ENCODE peak calls at places on chromosomes 4 and X, in four cellular contexts. C is transverse colon, K is Peyer's patch, W is uterus. F is an unnamed sample.
A peak's percentile ranks its signal among the peaks of the same experiment; 100 is the strongest.

GRCh38 chr4:185920171-185920570 is 108.2 kb upstream of the SORBS2 start:
- DNase-seq in W (no peak), C (no peak), K (no peak), F (no peak)

GRCh38 chrX:101051549-101052302 is at the start of gene TRMT2B:
- DNase-seq in W (peak; percentile 81), K (peak; percentile 88), C (peak; percentile 87), F (peak; percentile 88)

GRCh38 chr4:56464581-56464980 is 2.8 kb upstream of the SRP72 start:
- DNase-seq in W (no peak), C (no peak), K (no peak), F (no peak)

GRCh38 chr4:5750052-5750950 is 39.3 kb downstream of the EVC start:
- DNase-seq in W (no peak), K (no peak), C (no peak), F (no peak)

GRCh38 chr4:5452156-5452555 is 256.2 kb downstream of the EVC2 start:
- DNase-seq in K (no peak), W (no peak), C (no peak), F (no peak)

GRCh38 chrX:38052096-38052495 is 45.7 kb downstream of the SYTL5 start:
- DNase-seq in K (no peak), W (no peak), C (no peak), F (no peak)

GRCh38 chrX:11423362-11423818 is 130.2 kb downstream of the AMELX start:
- DNase-seq in W (no peak), K (peak; percentile 22), C (peak; percentile 35), F (peak; percentile 34)

GRCh38 chrX:39815621-39816020 is 282.1 kb downstream of the BCOR start:
- DNase-seq in C (no peak), K (no peak), W (no peak), F (no peak)

GRCh38 chr4:140123666-140124377 is 30.2 kb downstream of the MAML3 start:
- DNase-seq in W (no peak), C (no peak), K (no peak), F (no peak)

GRCh38 chrX:46626566-46626965 is 53.0 kb downstream of the CHST7 start:
- DNase-seq in W (no peak), C (no peak), K (peak; percentile 22), F (no peak)

GRCh38 chr4:87216469-87216868 is 3.9 kb downstream of the KLHL8 start:
- DNase-seq in K (no peak), W (no peak), C (no peak), F (no peak)

GRCh38 chr4:110589297-110589696 is 33.6 kb downstream of the PITX2 start:
- DNase-seq in C (no peak), K (no peak), W (no peak), F (no peak)

GRCh38 chrX:74493806-74494205 is 72.5 kb downstream of the SLC16A2 start:
- DNase-seq in C (no peak), K (no peak), W (no peak), F (no peak)

GRCh38 chrX:10656214-10656613 is 35.8 kb upstream of the MID1 start:
- DNase-seq in K (no peak), W (no peak), C (no peak), F (no peak)

GRCh38 chrX:21800344-21800770 is 39.1 kb upstream of the MBTPS2 start:
- DNase-seq in C (no peak), W (no peak), K (no peak), F (no peak)

GRCh38 chr4:10184051-10184450 is 67.5 kb upstream of the WDR1 start:
- DNase-seq in C (no peak), K (no peak), W (no peak), F (no peak)

GRCh38 chr4:5212255-5213032 is 161.2 kb downstream of the STK32B start:
- DNase-seq in K (no peak), W (no peak), C (no peak), F (no peak)

GRCh38 chrX:11103006-11103405 is 8.1 kb upstream of the HCCS start:
- DNase-seq in C (no peak), K (no peak), W (no peak), F (no peak)

GRCh38 chr4:123673971-123674370 is 277.4 kb downstream of the SPRY1 start:
- DNase-seq in K (no peak), W (no peak), C (no peak), F (no peak)

GRCh38 chr4:57103051-57103450 is 7.1 kb downstream of the IGFBP7 start:
- DNase-seq in W (no peak), K (no peak), C (no peak), F (no peak)

GRCh38 chr4:24781999-24782745 is 13.2 kb upstream of the SOD3 start:
- DNase-seq in W (no peak), C (no peak), K (no peak), F (no peak)

GRCh38 chr4:7929530-7929951 is 10.1 kb downstream of the AFAP1 start:
- DNase-seq in K (no peak), W (no peak), C (peak; percentile 81), F (peak; percentile 65)

GRCh38 chr4:7926822-7927221 is 12.8 kb downstream of the AFAP1 start:
- DNase-seq in K (no peak), C (no peak), W (no peak), F (no peak)

GRCh38 chr4:7924570-7924969 is 15.1 kb downstream of the AFAP1 start:
- DNase-seq in C (no peak), K (no peak), W (no peak), F (no peak)

GRCh38 chr4:7932333-7932732 is 7.3 kb downstream of the AFAP1 start:
- DNase-seq in K (no peak), W (no peak), C (no peak), F (no peak)

DNA sequence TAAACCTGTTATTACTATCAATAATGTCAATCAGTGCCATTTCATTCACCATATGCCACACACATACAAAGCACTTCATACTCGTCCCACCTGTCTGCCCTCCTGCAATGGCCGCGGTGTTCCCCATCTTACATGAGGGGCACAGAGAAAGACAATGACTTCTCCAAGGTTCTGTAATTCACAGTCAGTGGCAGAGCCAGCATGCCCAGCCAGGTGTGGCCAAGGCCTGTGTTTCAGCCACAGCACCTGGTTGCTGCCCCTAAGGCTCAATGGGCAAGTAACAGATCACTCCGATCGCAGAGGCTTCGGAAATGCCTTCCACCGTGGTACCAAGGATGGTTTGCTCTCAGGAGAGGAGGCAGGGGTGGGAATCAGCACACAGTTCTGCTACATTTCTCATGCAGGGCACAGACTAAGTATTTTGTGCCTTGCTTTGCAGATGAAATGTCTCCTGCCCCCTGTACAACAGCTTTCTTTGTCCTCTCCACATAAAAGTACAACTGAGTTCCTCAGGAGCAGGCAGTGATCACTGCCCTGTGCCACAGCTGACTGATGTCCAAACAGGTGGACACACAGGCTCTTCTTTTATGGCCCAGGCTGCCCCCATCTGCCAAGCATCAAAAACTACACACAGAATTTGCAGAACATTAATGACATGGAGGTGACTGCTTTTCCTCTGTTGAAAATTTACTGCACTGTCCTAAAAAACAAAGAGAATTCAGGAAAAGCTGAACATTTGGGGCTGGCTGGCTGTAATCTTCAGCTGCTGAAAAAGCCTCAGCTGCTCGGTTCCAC is 10.8 kb downstream of the AFAP1 start:
- DNase-seq in K (no peak), C (no peak), W (no peak), F (no peak)
- H3K27ac ChIP-seq in K (peak overlapping the region; percentile 0), C (peak overlapping the region; percentile 42), W (peak overlapping the region; percentile 22), F (no peak overlapping the region)

GRCh38 chrX:154724999-154725756 is 25.7 kb downstream of the GAB3 start:
- DNase-seq in C (no peak), W (no peak), K (no peak), F (no peak)

GRCh38 chrX:154730271-154730883 is 20.5 kb downstream of the GAB3 start:
- DNase-seq in K (no peak), W (peak; percentile 70), C (no peak), F (no peak)

GRCh38 chrX:154729439-154729838 is 21.4 kb downstream of the GAB3 start:
- DNase-seq in W (no peak), K (no peak), C (no peak), F (no peak)

GRCh38 chrX:154728791-154729190 is 22.1 kb downstream of the GAB3 start:
- DNase-seq in C (no peak), K (no peak), W (no peak), F (no peak)

GRCh38 chrX:154727418-154728323 is 23.2 kb downstream of the GAB3 start:
- DNase-seq in K (no peak), W (peak; percentile 83), C (peak; percentile 47), F (peak; percentile 64)
- TF ChIP-seq POLR2A in K (no peak), W (no peak), C (no peak), F (no peak)

GRCh38 chr4:15756361-15756861 is 21.7 kb upstream of the CD38 start:
- DNase-seq in K (peak; percentile 55), W (no peak), C (peak; percentile 20), F (peak; percentile 22)
- TF ChIP-seq CTCF in K (peak; percentile 39), W (no peak), C (no peak), F (no peak)

GRCh38 chr4:181137351-181137750 is 1105.9 kb upstream of the TENM3 start:
- DNase-seq in C (no peak), K (no peak), W (no peak), F (no peak)
- H3K27ac ChIP-seq in C (no peak overlapping the region), K (no peak overlapping the region), W (no peak overlapping the region), F (no peak overlapping the region)

GRCh38 chrX:118726887-118727685 is at the start of gene IL13RA1:
- DNase-seq in C (peak; percentile 85), K (peak; percentile 49), W (peak; percentile 76), F (peak; percentile 87)
- TF ChIP-seq POLR2A in C (peak; percentile 56), K (peak; percentile 35), W (peak; percentile 48), F (peak; percentile 42)

GRCh38 chr4:76307670-76308014 is 1.1 kb downstream of the STBD1 start:
- DNase-seq in K (no peak), W (no peak), C (peak; percentile 57), F (no peak)

GRCh38 chr4:76305971-76306881 is at the start of gene STBD1:
- DNase-seq in C (peak; percentile 89), W (peak; percentile 70), K (no peak), F (peak; percentile 94)

GRCh38 chr4:76305033-76305687 is 1.4 kb upstream of the STBD1 start:
- DNase-seq in K (no peak), W (no peak), C (no peak), F (no peak)

GRCh38 chr4:76308548-76308947 is 2.0 kb downstream of the STBD1 start:
- DNase-seq in K (no peak), C (no peak), W (no peak), F (no peak)

DNA sequence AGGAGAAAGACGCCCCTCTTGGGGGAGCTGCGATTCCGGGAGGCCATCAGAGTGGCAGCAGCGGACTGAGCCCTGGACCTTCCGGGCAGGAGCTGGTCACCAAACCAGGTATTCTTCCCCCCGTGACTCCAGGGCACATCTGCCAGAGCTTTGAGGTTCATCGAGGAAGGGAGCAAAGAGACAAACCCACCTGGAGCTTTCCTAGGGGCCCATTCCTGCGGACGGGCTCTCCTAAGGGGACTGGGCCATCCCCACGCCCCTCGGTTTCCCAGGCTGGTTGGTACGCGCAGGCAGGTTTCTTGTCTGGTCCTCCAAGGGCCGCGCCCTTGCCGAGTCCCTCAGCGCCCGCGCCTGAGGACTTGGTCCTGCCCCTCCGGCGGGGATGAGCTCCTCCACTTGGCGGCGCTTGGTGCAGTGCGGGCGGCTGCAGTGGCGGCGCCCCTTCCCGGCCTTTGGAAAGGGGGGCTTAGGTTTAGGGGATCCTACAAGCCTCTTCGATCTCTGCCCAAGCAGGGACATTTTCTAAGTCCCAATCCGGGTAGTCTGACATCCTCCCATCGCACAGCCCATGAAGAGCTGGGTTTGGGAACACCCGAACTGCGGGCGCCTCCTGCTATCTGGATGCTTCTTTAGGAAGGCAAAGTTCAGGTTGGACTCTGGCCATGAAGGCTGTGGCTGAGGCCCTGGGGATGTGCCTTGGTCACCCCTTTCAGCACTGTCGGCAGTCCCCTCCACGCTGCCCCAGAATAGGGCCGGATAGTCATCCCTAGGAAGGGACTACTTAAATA is 543 bp downstream of the STBD1 start:
- DNase-seq in K (no peak), C (peak; percentile 80), W (peak; percentile 46), F (peak; percentile 72)
- TF ChIP-seq CTCF in K (peak; percentile 15), C (peak; percentile 48), W (peak; percentile 24), F (no peak)

GRCh38 chr4:152340818-152341217 is 195.1 kb downstream of the FBXW7 start:
- DNase-seq in K (no peak), C (no peak), W (no peak), F (no peak)
- H3K27ac ChIP-seq in K (no peak overlapping the region), C (no peak overlapping the region), W (no peak overlapping the region), F (no peak overlapping the region)